ENCODE peak calls at places on chromosome 13, in five cellular contexts. L is MCF 10A; E is activated naive CD8-positive, alpha-beta T cell treated with anti-CD3 and anti-CD28 coated beads for 36 hours; H is EL; I is activated CD8-positive, alpha-beta memory T cell treated with anti-CD3 and anti-CD28 coated beads for 1 hour. U is an unnamed sample.

GRCh38 chr13:80408270-80408669 is 67.3 kb upstream of the SPRY2 start:
- DNase-seq in H (peak; percentile 3), L (no peak), E (no peak), I (no peak), U (peak; percentile 9)

GRCh38 chr13:32264407-32264806 is 50.8 kb downstream of the ZAR1L start:
- DNase-seq in H (peak; percentile 24), L (peak; percentile 85), I (no peak), E (no peak), U (peak; percentile 74)

GRCh38 chr13:71864094-71864980 is 2.7 kb downstream of the DACH1 start:
- DNase-seq in H (no peak), L (no peak), I (no peak), E (peak; percentile 10), U (no peak)

GRCh38 chr13:48233097-48233885 is at the start of gene ITM2B:
- DNase-seq in I (peak; percentile 50), H (peak; percentile 73), L (peak; percentile 68), E (peak; percentile 70), U (peak; percentile 56)

GRCh38 chr13:49524740-49525501 is 29.2 kb downstream of the PHF11 start:
- DNase-seq in L (no peak), I (no peak), H (no peak), E (no peak), U (no peak)

GRCh38 chr13:79966039-79966438 is 374.9 kb downstream of the SPRY2 start:
- DNase-seq in H (no peak), E (no peak), I (no peak), L (peak; percentile 26), U (no peak)

GRCh38 chr13:102651392-102651791 is 43.5 kb downstream of the METTL21C start:
- DNase-seq in H (peak; percentile 60), I (no peak), E (no peak), L (peak; percentile 32), U (peak; percentile 43)

GRCh38 chr13:87999141-87999765 is 328.1 kb downstream of the SLITRK5 start:
- DNase-seq in I (no peak), E (no peak), L (peak; percentile 6), H (peak; percentile 49), U (no peak)

GRCh38 chr13:21123956-21124355 is 52.4 kb downstream of the SKA3 start:
- DNase-seq in L (no peak), E (no peak), H (no peak), I (no peak), U (no peak)

GRCh38 chr13:20351279-20352022 is 119.3 kb upstream of the GJB6 start:
- DNase-seq in L (peak; percentile 76), H (peak; percentile 74), E (no peak), I (no peak), U (peak; percentile 53)

GRCh38 chr13:22198656-22199217 is 527.9 kb downstream of the FGF9 start:
- DNase-seq in L (no peak), I (no peak), H (no peak), E (no peak), U (no peak)

GRCh38 chr13:48126944-48127814 is 32.3 kb upstream of the MED4 start:
- DNase-seq in H (peak; percentile 68), L (peak; percentile 82), I (peak; percentile 2), E (peak; percentile 7), U (peak; percentile 80)

GRCh38 chr13:39527961-39528720 is 74.9 kb downstream of the LHFPL6 start:
- DNase-seq in L (peak; percentile 76), H (peak; percentile 96), E (no peak), I (no peak), U (peak; percentile 97)

GRCh38 chr13:30077338-30077737 is 226.9 kb upstream of the UBL3 start:
- DNase-seq in L (no peak), I (no peak), H (no peak), E (no peak), U (no peak)

GRCh38 chr13:25692156-25692555 is 320.4 kb downstream of the ATP8A2 start:
- DNase-seq in E (no peak), H (no peak), L (no peak), I (no peak), U (peak; percentile 90)

GRCh38 chr13:75544681-75545333 is 4.8 kb upstream of the UCHL3 start:
- DNase-seq in H (peak; percentile 71), E (no peak), I (no peak), L (peak; percentile 76), U (peak; percentile 14)

GRCh38 chr13:31922724-31923123 is 108.8 kb upstream of the FRY start:
- DNase-seq in H (no peak), L (no peak), E (no peak), I (no peak), U (no peak)

GRCh38 chr13:94988654-94989053 is 276.3 kb upstream of the SOX21 start:
- DNase-seq in E (no peak), I (no peak), H (no peak), L (peak; percentile 18), U (no peak)

GRCh38 chr13:42039946-42040729 is 8.3 kb upstream of the DGKH start:
- DNase-seq in E (peak; percentile 82), L (peak; percentile 82), H (peak; percentile 89), I (peak; percentile 87), U (peak; percentile 82)

GRCh38 chr13:80341771-80342271 is 895 bp upstream of the SPRY2 start:
- DNase-seq in I (no peak), H (peak; percentile 48), E (no peak), L (peak; percentile 57), U (peak; percentile 63)

GRCh38 chr13:29362849-29363604 is 232.5 kb downstream of the SLC7A1 start:
- DNase-seq in E (peak; percentile 14), L (peak; percentile 66), I (no peak), H (peak; percentile 53), U (peak; percentile 31)

GRCh38 chr13:41971848-41972247 is 10.9 kb upstream of the VWA8 start:
- DNase-seq in E (no peak), L (no peak), H (no peak), I (no peak), U (no peak)

GRCh38 chr13:30446122-30446500 is 19.6 kb downstream of the HMGB1 start:
- DNase-seq in E (no peak), H (no peak), I (no peak), L (no peak), U (no peak)

U was measured in LHCN-M2.